ENCODE peak calls at places on chromosomes 4 and X, in five cellular contexts. G is H1, A is heart left ventricle, V is heart right ventricle, J is ascending aorta. E is an unnamed sample.

GRCh38 chrX:150482537-150483217 is 85.7 kb upstream of the MTM1 start:
- DNase-seq in G (no peak), A (no peak), V (no peak), J (no peak), E (no peak)

GRCh38 chr4:7867701-7868429 is 71.8 kb downstream of the AFAP1 start:
- DNase-seq in G (no peak), A (no peak), V (no peak), J (no peak), E (no peak)

GRCh38 chrX:102517331-102517730 is 792 bp upstream of the TMSB15A start:
- DNase-seq in G (no peak), A (no peak), V (no peak), J (no peak), E (no peak)

GRCh38 chr4:69760455-69760854 is at the start of gene SULT1B1:
- DNase-seq in G (no peak), A (no peak), V (no peak), J (no peak), E (no peak)

GRCh38 chrX:68708503-68709290 is 61.2 kb downstream of the STARD8 start:
- DNase-seq in G (no peak), A (no peak), V (no peak), J (no peak), E (no peak)

GRCh38 chr4:11748169-11748872 is 319.6 kb upstream of the HS3ST1 start:
- DNase-seq in G (no peak), A (no peak), V (no peak), J (no peak), E (no peak)

GRCh38 chr4:158071931-158072330 is 100.9 kb downstream of the GASK1B start:
- DNase-seq in G (no peak), A (no peak), V (no peak), J (no peak), E (no peak)

GRCh38 chrX:45006002-45006800 is 133.2 kb downstream of the KDM6A start:
- DNase-seq in G (no peak), A (no peak), V (no peak), J (no peak), E (no peak)

GRCh38 chr4:4766570-4766969 is 92.9 kb upstream of the MSX1 start:
- DNase-seq in G (no peak), A (no peak), V (no peak), J (no peak), E (no peak)

GRCh38 chr4:154277164-154277563 is 214.4 kb downstream of the DCHS2 start:
- DNase-seq in G (no peak), A (no peak), V (no peak), J (no peak), E (no peak)

GRCh38 chrX:150486011-150486410 is 82.4 kb upstream of the MTM1 start:
- DNase-seq in G (peak; percentile 53), A (peak; percentile 57), V (peak; percentile 25), J (no peak), E (no peak)

GRCh38 chr4:142408003-142408441 is 438.1 kb downstream of the INPP4B start:
- DNase-seq in G (no peak), A (no peak), V (no peak), J (no peak), E (peak; percentile 40)

GRCh38 chrX:1450381-1451161 is 2.1 kb downstream of the ASMTL start:
- DNase-seq in G (no peak), A (no peak), V (no peak), J (no peak), E (peak; percentile 69)

GRCh38 chr4:76198411-76199237 is 15.0 kb downstream of the SCARB2 start:
- DNase-seq in G (no peak), A (peak; percentile 76), V (peak; percentile 79), J (no peak), E (no peak)

GRCh38 chr4:139524062-139524631 is 31.9 kb downstream of the SETD7 start:
- DNase-seq in G (no peak), A (no peak), V (no peak), J (no peak), E (no peak)

GRCh38 chrX:108268434-108269080 is 169.7 kb downstream of the COL4A6 start:
- DNase-seq in G (no peak), A (no peak), V (no peak), J (no peak), E (no peak)

GRCh38 chrX:69493193-69493592 is 10.9 kb upstream of the NALF2 start:
- DNase-seq in G (peak; percentile 72), A (no peak), V (peak; percentile 14), J (no peak), E (no peak)

GRCh38 chr4:138707746-138708145 is 307.8 kb upstream of the NOCT start:
- DNase-seq in G (no peak), A (no peak), V (no peak), J (no peak), E (no peak)

GRCh38 chrX:50432760-50433377 is 37.8 kb downstream of the DGKK start:
- DNase-seq in G (no peak), A (no peak), V (no peak), J (no peak), E (no peak)

GRCh38 chr4:63218837-63219236 is 1190.4 kb downstream of the TECRL start:
- DNase-seq in G (no peak), A (no peak), V (no peak), J (no peak), E (no peak)

GRCh38 chrX:20362268-20363002 is 95.7 kb upstream of the RPS6KA3 start:
- DNase-seq in G (no peak), A (no peak), V (no peak), J (no peak), E (no peak)

GRCh38 chrX:13652256-13653021 is 502 bp upstream of the TCEANC start:
- DNase-seq in G (no peak), A (no peak), V (no peak), J (no peak), E (no peak)

DNA sequence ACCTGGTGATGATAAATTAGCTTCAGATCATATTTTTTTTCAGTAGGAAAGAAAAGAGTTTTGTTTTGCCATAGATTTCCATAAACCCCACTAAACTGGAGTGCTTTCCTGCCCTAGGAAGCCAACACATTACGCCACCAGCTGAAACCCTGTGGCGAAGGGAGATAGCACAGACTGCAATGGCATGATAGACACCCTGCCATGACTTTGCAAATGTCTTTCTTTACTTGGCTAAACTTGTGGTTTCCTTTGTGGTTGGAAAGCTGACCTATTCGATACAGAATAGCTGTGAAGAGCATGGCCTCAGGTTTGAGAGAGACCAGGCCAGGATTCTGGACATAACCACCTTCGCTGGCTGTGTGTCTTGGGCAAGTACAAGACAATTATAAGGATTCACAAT is 19.1 kb downstream of the MFAP3L start:
- DNase-seq in G (no peak), A (no peak), V (no peak), J (no peak), E (no peak)
- H3K4me3 ChIP-seq in G (no peak overlapping the region), A (no peak overlapping the region), V (no peak overlapping the region), J (no peak overlapping the region), E (no peak overlapping the region)

DNA sequence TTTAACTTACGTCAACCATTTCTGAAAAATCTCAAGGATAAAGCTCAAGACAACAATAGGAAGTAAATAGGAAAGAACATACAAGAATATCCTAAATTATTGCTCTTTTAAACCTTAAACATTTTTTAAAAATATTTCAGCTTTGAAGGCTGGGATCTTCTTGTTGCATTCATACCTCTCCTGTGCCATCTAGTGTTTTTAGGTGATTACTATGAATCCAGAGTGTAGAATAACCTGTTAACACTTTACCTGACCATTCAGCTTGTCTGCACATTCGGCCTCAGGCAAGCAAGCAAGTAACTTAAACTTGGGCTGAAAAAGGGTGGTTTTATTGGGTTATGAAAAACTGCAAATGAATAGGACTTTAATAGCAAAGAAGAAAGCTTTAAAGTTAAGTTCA is 507.8 kb upstream of the INTU start:
- DNase-seq in G (no peak), A (no peak), V (no peak), J (no peak), E (no peak)
- H3K4me3 ChIP-seq in G (no peak overlapping the region), A (no peak overlapping the region), V (no peak overlapping the region), J (no peak overlapping the region), E (no peak overlapping the region)

DNA sequence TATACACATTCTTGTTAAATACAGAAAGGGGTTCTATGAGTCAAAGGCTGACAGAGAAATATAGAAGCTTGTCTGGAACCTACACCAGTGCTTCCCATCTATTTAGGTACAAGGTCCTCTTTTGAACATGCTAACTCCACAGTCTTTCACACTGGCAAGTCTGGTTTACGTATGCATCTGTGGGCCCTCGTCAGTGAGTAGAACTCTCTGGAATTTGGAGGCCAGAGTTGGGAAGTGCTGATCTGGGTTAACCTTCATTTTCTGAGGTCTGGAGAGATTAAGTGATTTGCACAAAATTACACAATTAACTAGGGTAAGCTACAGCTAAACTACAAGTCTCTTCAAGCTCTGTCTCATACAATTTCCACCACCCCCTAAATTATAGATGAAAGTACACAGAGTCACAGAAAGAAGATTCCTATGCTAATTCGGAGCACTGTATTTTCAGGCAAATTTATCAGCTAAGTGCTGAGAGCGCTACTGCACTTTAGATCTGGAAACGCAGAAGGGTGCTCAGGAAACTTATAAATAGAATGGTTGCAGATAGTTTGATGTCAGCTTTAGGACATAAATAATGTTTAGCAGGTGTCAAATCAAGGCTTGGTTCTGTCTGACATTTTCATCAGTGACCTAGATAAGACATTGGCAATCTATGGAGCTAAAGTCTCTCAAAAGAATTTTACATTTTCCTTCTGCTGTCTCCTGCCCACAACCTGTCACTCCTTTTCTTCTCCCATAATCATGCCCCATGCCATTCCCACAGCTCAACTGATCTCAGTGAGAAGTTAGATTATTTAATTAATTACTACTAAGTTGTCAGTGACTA is 43.0 kb upstream of the PDLIM5 start:
- DNase-seq in G (no peak), A (no peak), V (no peak), J (no peak), E (no peak)
- H3K4me3 ChIP-seq in G (no peak overlapping the region), A (no peak overlapping the region), V (no peak overlapping the region), J (no peak overlapping the region), E (no peak overlapping the region)

GRCh38 chr4:119207051-119207450 is 5.5 kb upstream of the USP53 start:
- DNase-seq in G (no peak), A (no peak), V (no peak), J (no peak), E (no peak)

GRCh38 chr4:119205690-119206089 is 6.8 kb upstream of the USP53 start:
- DNase-seq in G (no peak), A (no peak), V (no peak), J (no peak), E (no peak)

GRCh38 chr4:119209077-119209476 is 3.4 kb upstream of the USP53 start:
- DNase-seq in G (no peak), A (no peak), V (no peak), J (no peak), E (no peak)

GRCh38 chr4:119206178-119206577 is 6.3 kb upstream of the USP53 start:
- DNase-seq in G (no peak), A (no peak), V (no peak), J (no peak), E (no peak)

GRCh38 chr4:119204898-119205297 is 7.6 kb upstream of the USP53 start:
- DNase-seq in G (no peak), A (no peak), V (no peak), J (no peak), E (no peak)
- H3K4me3 ChIP-seq in G (no peak overlapping the region), A (no peak overlapping the region), V (no peak overlapping the region), J (no peak overlapping the region), E (no peak overlapping the region)

GRCh38 chrX:23287191-23287764 is 47.4 kb upstream of the PTCHD1 start:
- DNase-seq in G (no peak), A (no peak), V (no peak), J (no peak), E (no peak)
- H3K4me3 ChIP-seq in G (no peak overlapping the region), A (no peak overlapping the region), V (no peak overlapping the region), J (no peak overlapping the region), E (no peak overlapping the region)

E was measured in suprapubic skin.